ENCODE peak calls at places on chromosomes 2 and 18, in six cellular contexts. A, E, Q, B, L and Y are unnamed samples.

GRCh38 chr2:227861011-227861410 is 10.4 kb upstream of the DAW1 start:
- DNase-seq in A (no peak), E (no peak), Q (no peak), B (no peak), L (no peak), Y (no peak)

GRCh38 chr2:1598800-1599199 is 145.5 kb downstream of the PXDN start:
- DNase-seq in A (no peak), E (no peak), Q (no peak), B (no peak), L (no peak), Y (no peak)

GRCh38 chr2:237259201-237259600 is 154.8 kb downstream of the COL6A3 start:
- DNase-seq in A (no peak), E (no peak), Q (no peak), B (no peak), L (no peak), Y (no peak)

GRCh38 chr2:151302879-151303278 is 13.4 kb upstream of the NMI start:
- DNase-seq in A (no peak), E (no peak), Q (no peak), B (no peak), L (peak; percentile 51), Y (no peak)

GRCh38 chr2:23685706-23686105 is 241.2 kb downstream of the ATAD2B start:
- DNase-seq in A (no peak), E (no peak), Q (no peak), B (no peak), L (no peak), Y (no peak)

GRCh38 chr18:53909668-53910067 is 314.8 kb downstream of the MBD2 start:
- DNase-seq in A (no peak), E (no peak), Q (no peak), B (no peak), L (peak; percentile 30), Y (no peak)

GRCh38 chr18:58183226-58183625 is 139.2 kb downstream of the NEDD4L start:
- DNase-seq in A (no peak), E (no peak), Q (no peak), B (no peak), L (no peak), Y (no peak)

GRCh38 chr2:177164584-177165052 is 48.0 kb upstream of the HNRNPA3 start:
- DNase-seq in A (no peak), E (peak; percentile 48), Q (no peak), B (peak; percentile 92), L (peak; percentile 84), Y (peak; percentile 81)

GRCh38 chr2:101119431-101119830 is 31.8 kb downstream of the TBC1D8 start:
- DNase-seq in A (no peak), E (no peak), Q (no peak), B (no peak), L (peak; percentile 56), Y (no peak)

GRCh38 chr2:2572393-2573204 is 241.5 kb upstream of the MYT1L start:
- DNase-seq in A (no peak), E (no peak), Q (no peak), B (no peak), L (no peak), Y (no peak)

GRCh38 chr18:37710731-37711130 is 145.1 kb upstream of the CELF4 start:
- DNase-seq in A (no peak), E (no peak), Q (no peak), B (no peak), L (no peak), Y (no peak)

GRCh38 chr18:55997156-55997561 is 409.2 kb upstream of the TCF4 start:
- DNase-seq in A (no peak), E (no peak), Q (no peak), B (no peak), L (no peak), Y (no peak)

GRCh38 chr2:21276163-21276562 is 152.4 kb downstream of the TDRD15 start:
- DNase-seq in A (no peak), E (no peak), Q (no peak), B (no peak), L (no peak), Y (no peak)

GRCh38 chr2:128413718-128414341 is 95.2 kb upstream of the HS6ST1 start:
- DNase-seq in A (no peak), E (no peak), Q (no peak), B (peak; percentile 24), L (no peak), Y (peak; percentile 8)

GRCh38 chr2:120362926-120363325 is 17.0 kb downstream of the INHBB start:
- DNase-seq in A (no peak), E (no peak), Q (no peak), B (no peak), L (no peak), Y (no peak)